ENCODE peak calls at places on chromosome 7, in four cellular contexts. H is BJ, E is adrenal gland, M is spleen. Y is an unnamed sample.

GRCh38 chr7:140358771-140359095 is 39.6 kb downstream of the SLC37A3 start:
- DNase-seq in E (peak; percentile 23), H (no peak), M (peak; percentile 76), Y (no peak)

GRCh38 chr7:110358028-110358427 is 732.9 kb upstream of the LRRN3 start:
- DNase-seq in H (no peak), M (no peak), E (no peak), Y (peak; percentile 57)

GRCh38 chr7:11235491-11235890 is 261.8 kb downstream of the PHF14 start:
- DNase-seq in E (no peak), M (no peak), H (no peak), Y (no peak)

GRCh38 chr7:46942574-46942973 is 639.3 kb downstream of the TNS3 start:
- DNase-seq in M (no peak), E (no peak), H (no peak), Y (no peak)

GRCh38 chr7:100897111-100897608 is 1.5 kb upstream of the ACHE start:
- DNase-seq in E (no peak), H (no peak), M (peak; percentile 87), Y (no peak)

GRCh38 chr7:36019966-36020365 is 133.1 kb upstream of the EEPD1 start:
- DNase-seq in H (no peak), M (no peak), E (no peak), Y (no peak)

GRCh38 chr7:106039486-106040060 is 72.5 kb downstream of the SYPL1 start:
- DNase-seq in M (no peak), E (no peak), H (peak; percentile 82), Y (peak; percentile 83)

GRCh38 chr7:44767912-44768662 is 19.4 kb downstream of the ZMIZ2 start:
- DNase-seq in M (peak; percentile 87), E (no peak), H (no peak), Y (peak; percentile 61)

GRCh38 chr7:11302121-11302520 is 328.4 kb downstream of the PHF14 start:
- DNase-seq in H (no peak), E (no peak), M (no peak), Y (no peak)

GRCh38 chr7:152180587-152180986 is 155.1 kb downstream of the GALNT11 start:
- DNase-seq in H (no peak), E (peak; percentile 30), M (no peak), Y (no peak)

GRCh38 chr7:27239780-27240731 is 2.5 kb upstream of the EVX1 start:
- DNase-seq in H (no peak), E (no peak), M (no peak), Y (no peak)

GRCh38 chr7:151806204-151806603 is 70.7 kb downstream of the PRKAG2 start:
- DNase-seq in H (no peak), M (no peak), E (no peak), Y (no peak)

GRCh38 chr7:142697270-142697669 is 52.0 kb upstream of the PRSS1 start:
- DNase-seq in H (no peak), M (no peak), E (no peak), Y (no peak)

GRCh38 chr7:7931626-7932025 is 37.0 kb upstream of the GLCCI1 start:
- DNase-seq in E (no peak), M (no peak), H (no peak), Y (no peak)

GRCh38 chr7:92735707-92736106 is 100.7 kb downstream of the CDK6 start:
- DNase-seq in E (no peak), M (no peak), H (peak; percentile 36), Y (peak; percentile 77)

GRCh38 chr7:107725138-107725740 is 18.7 kb upstream of the CBLL1 start:
- DNase-seq in E (peak; percentile 39), M (no peak), H (no peak), Y (peak; percentile 59)

GRCh38 chr7:144470052-144470451 is 66.6 kb upstream of the NOBOX start:
- DNase-seq in H (no peak), E (no peak), M (no peak), Y (no peak)

GRCh38 chr7:51031791-51032484 is 249.2 kb upstream of the GRB10 start:
- DNase-seq in E (no peak), H (no peak), M (no peak), Y (no peak)

GRCh38 chr7:38335123-38335489 is 61.7 kb upstream of the TARP start:
- DNase-seq in E (peak; percentile 37), M (no peak), H (no peak), Y (no peak)
- H3K4me3 ChIP-seq in E (no peak overlapping the region), M (no peak overlapping the region), H (no peak overlapping the region), Y (no peak overlapping the region)

DNA sequence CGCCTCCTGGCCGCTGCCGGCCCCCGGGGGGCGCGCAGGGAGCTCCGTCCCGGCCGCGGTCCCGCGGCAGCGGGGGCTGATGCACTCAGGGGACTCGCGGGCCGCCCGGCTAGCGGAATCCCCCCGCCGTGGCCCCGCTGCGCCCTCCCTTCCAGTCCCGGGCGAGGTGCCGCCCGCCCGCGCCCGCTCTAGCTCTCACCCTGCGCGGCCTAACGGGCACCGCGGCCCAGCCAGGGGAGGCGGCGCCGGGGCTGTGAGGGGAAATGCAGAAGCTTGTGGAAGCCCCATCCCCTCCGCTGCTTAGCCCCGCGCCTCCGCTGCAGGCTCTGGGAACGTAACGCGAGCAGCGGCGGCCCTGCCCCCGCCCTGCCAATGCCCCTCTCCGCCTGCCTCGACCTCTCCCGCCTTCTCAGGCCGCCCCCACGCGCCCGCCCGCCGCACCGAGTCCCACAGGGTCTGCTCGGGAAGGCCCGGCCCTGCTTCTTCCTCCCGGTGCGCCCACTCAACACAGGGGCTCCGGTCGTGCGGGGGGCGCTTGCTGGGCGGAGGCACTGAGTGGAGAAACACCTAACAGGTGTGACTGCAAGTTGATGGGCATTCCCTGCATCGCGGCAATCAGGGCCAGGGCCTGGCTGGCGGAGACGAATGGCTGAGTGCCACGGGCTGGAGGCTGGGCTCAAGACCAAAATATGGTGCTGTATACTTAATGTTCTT is 383 bp upstream of the TMEM229A start:
- DNase-seq in M (no peak), H (no peak), E (peak; percentile 39), Y (no peak)
- H3K4me3 ChIP-seq in M (peak overlapping the region; percentile 20), H (no peak overlapping the region), E (no peak overlapping the region), Y (no peak overlapping the region)

GRCh38 chr7:1536105-1536767 is 5.7 kb downstream of the MAFK start:
- DNase-seq in M (peak; percentile 70), H (no peak), E (no peak), Y (no peak)

GRCh38 chr7:1537631-1538412 is 7.3 kb downstream of the MAFK start:
- DNase-seq in M (peak; percentile 78), E (peak; percentile 98), H (peak; percentile 91), Y (peak; percentile 96)

GRCh38 chr7:1535695-1536094 is 5.2 kb downstream of the MAFK start:
- DNase-seq in M (peak; percentile 71), H (no peak), E (no peak), Y (peak; percentile 54)

GRCh38 chr7:1538544-1539345 is 8.2 kb downstream of the MAFK start:
- DNase-seq in H (no peak), E (no peak), M (no peak), Y (no peak)

DNA sequence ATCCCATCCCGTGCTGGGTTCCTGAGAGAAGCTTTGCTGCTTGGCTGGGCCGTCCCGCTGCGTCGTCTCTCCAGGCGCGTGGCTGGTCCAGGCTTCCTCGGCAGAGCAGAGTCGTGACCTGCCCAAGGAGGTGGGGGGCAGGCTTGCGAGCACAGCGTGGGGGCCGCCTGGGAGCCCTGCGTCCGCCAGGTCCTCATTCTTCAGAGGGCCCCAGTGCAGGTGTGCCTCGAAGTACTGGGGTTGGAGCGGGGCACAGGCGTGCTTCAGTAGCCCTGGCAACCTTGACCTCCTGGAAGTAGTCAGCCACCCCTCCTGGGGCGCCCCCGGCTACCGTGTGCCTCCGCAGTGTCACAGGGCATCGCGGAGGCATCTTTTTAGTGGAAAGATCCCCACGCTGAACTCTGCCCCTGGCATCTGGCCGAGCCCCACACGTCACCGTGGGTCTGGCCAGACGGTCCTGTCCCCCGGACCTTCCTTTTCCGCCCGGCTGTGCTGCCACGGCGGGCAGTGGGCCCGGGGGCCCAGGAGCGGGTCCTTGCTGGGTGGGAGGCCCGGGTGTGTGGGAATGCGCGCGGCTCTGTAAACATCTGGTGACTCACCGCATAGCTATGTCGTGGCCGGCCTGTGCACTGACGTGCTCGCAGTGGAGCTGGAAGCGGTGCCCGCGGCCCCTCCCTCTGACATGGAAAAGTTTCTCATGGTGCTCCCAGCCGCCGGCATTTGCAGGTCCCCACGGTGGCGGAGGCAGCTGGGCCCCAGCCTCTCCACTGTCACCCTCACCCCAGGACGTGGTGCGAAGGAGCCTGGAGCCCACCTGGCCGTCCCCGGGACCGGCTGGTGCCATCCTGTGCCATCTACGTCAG is 6.5 kb downstream of the MAFK start:
- DNase-seq in H (peak; percentile 96), M (peak; percentile 86), E (peak; percentile 99), Y (peak; percentile 99)
- H3K4me3 ChIP-seq in H (peak overlapping the region; percentile 45), M (no peak overlapping the region), E (no peak overlapping the region), Y (peak overlapping the region; percentile 40)

GRCh38 chr7:39355664-39356063 is 210.5 kb upstream of the YAE1 start:
- DNase-seq in M (no peak), E (no peak), H (no peak), Y (no peak)
- H3K4me3 ChIP-seq in M (no peak overlapping the region), E (no peak overlapping the region), H (no peak overlapping the region), Y (no peak overlapping the region)

DNA sequence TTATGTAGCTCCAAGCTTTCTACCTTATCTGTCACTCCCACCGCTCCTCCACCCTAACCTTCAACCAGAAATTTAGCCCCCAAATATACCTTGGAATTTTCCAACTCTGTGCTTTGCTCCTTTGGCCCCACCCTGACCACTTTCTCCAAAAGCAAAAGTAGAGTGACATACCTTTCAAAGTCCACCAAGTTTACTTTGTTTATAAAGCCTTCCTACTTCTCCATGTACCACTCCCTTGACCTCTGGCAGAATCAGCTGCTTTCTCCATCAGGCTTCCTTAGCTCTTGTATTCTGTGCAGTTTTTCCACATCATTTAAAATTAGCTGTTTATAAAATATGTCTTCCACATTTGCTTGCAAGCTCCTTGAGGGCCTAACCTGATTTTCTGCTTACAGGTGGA is 40.9 kb upstream of the RSBN1L start:
- DNase-seq in H (no peak), E (no peak), M (no peak), Y (no peak)
- H3K4me3 ChIP-seq in H (no peak overlapping the region), E (no peak overlapping the region), M (no peak overlapping the region), Y (no peak overlapping the region)

GRCh38 chr7:135147341-135147898 is 452 bp upstream of the TMEM140 start:
- DNase-seq in H (no peak), E (no peak), M (no peak), Y (peak; percentile 28)
- H3K4me3 ChIP-seq in H (peak overlapping the region; percentile 29), E (no peak overlapping the region), M (peak overlapping the region; percentile 55), Y (peak overlapping the region; percentile 1)

DNA sequence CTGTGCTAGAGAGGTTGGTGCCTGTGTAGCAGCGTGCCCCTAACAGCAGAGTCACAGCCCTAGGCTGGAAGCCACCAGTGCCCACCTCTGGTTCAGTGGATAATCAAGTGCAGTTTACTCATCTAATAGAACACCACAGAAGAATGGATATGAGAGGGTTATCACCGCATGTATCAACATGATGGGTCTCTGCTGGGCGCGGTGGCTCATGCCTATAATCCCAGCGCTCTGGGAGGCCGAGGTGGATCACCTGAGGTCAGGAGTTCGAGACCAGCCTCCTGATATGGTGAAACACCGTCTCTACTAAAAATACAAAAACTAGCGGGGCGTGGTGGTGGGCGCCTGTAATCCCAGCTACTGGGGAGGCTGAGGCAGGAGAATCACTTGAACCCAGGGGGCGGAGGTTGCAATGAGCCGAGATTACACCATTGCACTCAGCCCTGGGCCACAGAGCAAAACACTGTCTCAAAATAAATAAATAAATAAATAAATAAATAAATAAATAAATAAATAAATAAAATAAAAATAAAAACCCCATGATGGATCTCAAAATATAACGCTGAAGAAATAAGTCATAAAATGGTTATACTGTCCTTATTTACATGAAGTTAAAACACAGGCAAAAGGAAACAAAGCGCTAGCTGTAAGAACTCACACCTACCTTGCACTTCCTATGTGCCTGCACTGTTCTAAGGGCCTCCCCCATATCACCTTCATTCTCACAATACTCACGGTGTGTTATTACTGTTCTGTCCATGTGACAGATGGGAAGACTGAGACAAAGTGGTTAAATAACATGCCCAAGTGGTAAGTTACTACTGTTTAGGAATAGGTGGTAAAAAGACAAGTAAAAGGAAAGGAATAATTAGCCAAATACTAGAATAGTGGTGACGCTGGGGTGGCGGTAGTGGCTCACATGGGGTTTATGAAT is 70.9 kb downstream of the AMZ1 start:
- DNase-seq in E (no peak), M (no peak), H (no peak), Y (no peak)
- H3K4me3 ChIP-seq in E (no peak overlapping the region), M (no peak overlapping the region), H (peak overlapping the region; percentile 2), Y (no peak overlapping the region)